ENCODE peak calls at places on chromosomes 13 and 19, in five cellular contexts. One of them, this sample, is unnamed.

GRCh38 chr13:104597554-104598240 is 1531.5 kb upstream of the SLC10A2 start:
- DNase-seq in NCI-H446: no peak
- DNase-seq in A673: peak; percentile 3
- DNase-seq in amygdala: no peak
- DNase-seq in activated CD8-positive, alpha-beta memory T cell treated with anti-CD3 and anti-CD28 coated beads for 1 hour: no peak
- DNase-seq in this sample: no peak

GRCh38 chr13:30305456-30305855 is 1.9 kb downstream of the KATNAL1 start:
- DNase-seq in NCI-H446: no peak
- DNase-seq in A673: no peak
- DNase-seq in amygdala: no peak
- DNase-seq in activated CD8-positive, alpha-beta memory T cell treated with anti-CD3 and anti-CD28 coated beads for 1 hour: no peak
- DNase-seq in this sample: no peak

GRCh38 chr13:24652346-24652745 is 27.9 kb upstream of the ATP12A start:
- DNase-seq in NCI-H446: no peak
- DNase-seq in A673: no peak
- DNase-seq in amygdala: no peak
- DNase-seq in activated CD8-positive, alpha-beta memory T cell treated with anti-CD3 and anti-CD28 coated beads for 1 hour: no peak
- DNase-seq in this sample: no peak

GRCh38 chr19:11130824-11131455 is 24.6 kb downstream of the SPC24 start:
- DNase-seq in NCI-H446: peak; percentile 53
- DNase-seq in A673: peak; percentile 77
- DNase-seq in amygdala: peak; percentile 29
- DNase-seq in activated CD8-positive, alpha-beta memory T cell treated with anti-CD3 and anti-CD28 coated beads for 1 hour: peak; percentile 31
- DNase-seq in this sample: peak; percentile 78

GRCh38 chr19:19562665-19563347 is 24.7 kb downstream of the CILP2 start:
- DNase-seq in NCI-H446: no peak
- DNase-seq in A673: no peak
- DNase-seq in amygdala: no peak
- DNase-seq in activated CD8-positive, alpha-beta memory T cell treated with anti-CD3 and anti-CD28 coated beads for 1 hour: no peak
- DNase-seq in this sample: no peak

GRCh38 chr19:6264077-6264445 is 15.7 kb downstream of the MLLT1 start:
- DNase-seq in NCI-H446: no peak
- DNase-seq in A673: peak; percentile 45
- DNase-seq in amygdala: no peak
- DNase-seq in activated CD8-positive, alpha-beta memory T cell treated with anti-CD3 and anti-CD28 coated beads for 1 hour: no peak
- DNase-seq in this sample: no peak

GRCh38 chr19:30563691-30564090 is 191.5 kb downstream of the ZNF536 start:
- DNase-seq in NCI-H446: no peak
- DNase-seq in A673: no peak
- DNase-seq in amygdala: no peak
- DNase-seq in activated CD8-positive, alpha-beta memory T cell treated with anti-CD3 and anti-CD28 coated beads for 1 hour: no peak
- DNase-seq in this sample: no peak

GRCh38 chr19:7840629-7841028 is 10.6 kb downstream of the EVI5L start:
- DNase-seq in NCI-H446: no peak
- DNase-seq in A673: no peak
- DNase-seq in amygdala: no peak
- DNase-seq in activated CD8-positive, alpha-beta memory T cell treated with anti-CD3 and anti-CD28 coated beads for 1 hour: no peak
- DNase-seq in this sample: no peak

GRCh38 chr13:40536443-40537113 is 129.9 kb downstream of the FOXO1 start:
- DNase-seq in NCI-H446: no peak
- DNase-seq in A673: no peak
- DNase-seq in amygdala: no peak
- DNase-seq in activated CD8-positive, alpha-beta memory T cell treated with anti-CD3 and anti-CD28 coated beads for 1 hour: no peak
- DNase-seq in this sample: no peak

GRCh38 chr19:953501-954271 is 27.9 kb downstream of the ARID3A start:
- DNase-seq in NCI-H446: no peak
- DNase-seq in A673: no peak
- DNase-seq in amygdala: no peak
- DNase-seq in activated CD8-positive, alpha-beta memory T cell treated with anti-CD3 and anti-CD28 coated beads for 1 hour: no peak
- DNase-seq in this sample: no peak

GRCh38 chr19:16351133-16351809 is 26.6 kb downstream of the KLF2 start:
- DNase-seq in NCI-H446: no peak
- DNase-seq in A673: no peak
- DNase-seq in amygdala: no peak
- DNase-seq in activated CD8-positive, alpha-beta memory T cell treated with anti-CD3 and anti-CD28 coated beads for 1 hour: no peak
- DNase-seq in this sample: peak; percentile 34

GRCh38 chr13:28049215-28049614 is 51.2 kb downstream of the FLT3 start:
- DNase-seq in NCI-H446: no peak
- DNase-seq in A673: no peak
- DNase-seq in amygdala: no peak
- DNase-seq in activated CD8-positive, alpha-beta memory T cell treated with anti-CD3 and anti-CD28 coated beads for 1 hour: no peak
- DNase-seq in this sample: no peak

GRCh38 chr13:93875527-93875926 is 604.0 kb downstream of the DCT start:
- DNase-seq in NCI-H446: no peak
- DNase-seq in A673: no peak
- DNase-seq in amygdala: no peak
- DNase-seq in activated CD8-positive, alpha-beta memory T cell treated with anti-CD3 and anti-CD28 coated beads for 1 hour: no peak
- DNase-seq in this sample: no peak

GRCh38 chr13:27005556-27005955 is 166.1 kb downstream of the USP12 start:
- DNase-seq in NCI-H446: no peak
- DNase-seq in A673: no peak
- DNase-seq in amygdala: peak; percentile 29
- DNase-seq in activated CD8-positive, alpha-beta memory T cell treated with anti-CD3 and anti-CD28 coated beads for 1 hour: no peak
- DNase-seq in this sample: no peak

GRCh38 chr13:46595136-46595917 is 42.4 kb downstream of the LRCH1 start:
- DNase-seq in NCI-H446: no peak
- DNase-seq in A673: peak; percentile 43
- DNase-seq in amygdala: no peak
- DNase-seq in activated CD8-positive, alpha-beta memory T cell treated with anti-CD3 and anti-CD28 coated beads for 1 hour: no peak
- DNase-seq in this sample: no peak

GRCh38 chr13:51638497-51638871 is 54.2 kb downstream of the WDFY2 start:
- DNase-seq in NCI-H446: no peak
- DNase-seq in A673: peak; percentile 80
- DNase-seq in amygdala: no peak
- DNase-seq in activated CD8-positive, alpha-beta memory T cell treated with anti-CD3 and anti-CD28 coated beads for 1 hour: no peak
- DNase-seq in this sample: peak; percentile 55

GRCh38 chr13:80924596-80924995 is 583.7 kb upstream of the SPRY2 start:
- DNase-seq in NCI-H446: no peak
- DNase-seq in A673: no peak
- DNase-seq in amygdala: no peak
- DNase-seq in activated CD8-positive, alpha-beta memory T cell treated with anti-CD3 and anti-CD28 coated beads for 1 hour: no peak
- DNase-seq in this sample: no peak

GRCh38 chr19:1992759-1993260 is 22.7 kb downstream of the BTBD2 start:
- DNase-seq in NCI-H446: no peak
- DNase-seq in A673: no peak
- DNase-seq in amygdala: no peak
- DNase-seq in activated CD8-positive, alpha-beta memory T cell treated with anti-CD3 and anti-CD28 coated beads for 1 hour: no peak
- DNase-seq in this sample: peak; percentile 7

GRCh38 chr19:39110263-39110967 is 15.2 kb upstream of the PAK4 start:
- DNase-seq in NCI-H446: no peak
- DNase-seq in A673: peak; percentile 60
- DNase-seq in amygdala: no peak
- DNase-seq in activated CD8-positive, alpha-beta memory T cell treated with anti-CD3 and anti-CD28 coated beads for 1 hour: peak; percentile 32
- DNase-seq in this sample: peak; percentile 62

GRCh38 chr13:79225487-79226232 is 180.4 kb downstream of the RBM26 start:
- DNase-seq in NCI-H446: no peak
- DNase-seq in A673: no peak
- DNase-seq in amygdala: no peak
- DNase-seq in activated CD8-positive, alpha-beta memory T cell treated with anti-CD3 and anti-CD28 coated beads for 1 hour: no peak
- DNase-seq in this sample: no peak

GRCh38 chr19:45884682-45885555 is 1.0 kb downstream of the IRF2BP1 start:
- DNase-seq in NCI-H446: no peak
- DNase-seq in A673: no peak
- DNase-seq in amygdala: no peak
- DNase-seq in activated CD8-positive, alpha-beta memory T cell treated with anti-CD3 and anti-CD28 coated beads for 1 hour: no peak
- DNase-seq in this sample: no peak

GRCh38 chr13:67844544-67844943 is 614.4 kb upstream of the PCDH9 start:
- DNase-seq in NCI-H446: no peak
- DNase-seq in A673: no peak
- DNase-seq in amygdala: no peak
- DNase-seq in activated CD8-positive, alpha-beta memory T cell treated with anti-CD3 and anti-CD28 coated beads for 1 hour: no peak
- DNase-seq in this sample: no peak

GRCh38 chr19:55333870-55334269 is 5.8 kb upstream of the KMT5C start:
- DNase-seq in NCI-H446: no peak
- DNase-seq in A673: no peak
- DNase-seq in amygdala: no peak
- DNase-seq in activated CD8-positive, alpha-beta memory T cell treated with anti-CD3 and anti-CD28 coated beads for 1 hour: no peak
- DNase-seq in this sample: no peak

GRCh38 chr13:94595006-94595942 is 678 bp downstream of the TGDS start:
- DNase-seq in NCI-H446: no peak
- DNase-seq in A673: peak; percentile 11
- DNase-seq in amygdala: no peak
- DNase-seq in activated CD8-positive, alpha-beta memory T cell treated with anti-CD3 and anti-CD28 coated beads for 1 hour: no peak
- DNase-seq in this sample: peak; percentile 32

GRCh38 chr13:95698047-95698749 is 21.3 kb downstream of the DNAJC3 start:
- DNase-seq in NCI-H446: no peak
- DNase-seq in A673: no peak
- DNase-seq in amygdala: no peak
- DNase-seq in activated CD8-positive, alpha-beta memory T cell treated with anti-CD3 and anti-CD28 coated beads for 1 hour: no peak
- DNase-seq in this sample: peak; percentile 22

GRCh38 chr13:51958217-51958547 is 53.1 kb downstream of the ATP7B start:
- DNase-seq in NCI-H446: no peak
- DNase-seq in A673: no peak
- DNase-seq in amygdala: no peak
- DNase-seq in activated CD8-positive, alpha-beta memory T cell treated with anti-CD3 and anti-CD28 coated beads for 1 hour: no peak
- DNase-seq in this sample: no peak

GRCh38 chr19:1065606-1066109 is 1.3 kb upstream of the ARHGAP45 start:
- DNase-seq in NCI-H446: no peak
- DNase-seq in A673: no peak
- DNase-seq in amygdala: no peak
- DNase-seq in activated CD8-positive, alpha-beta memory T cell treated with anti-CD3 and anti-CD28 coated beads for 1 hour: no peak
- DNase-seq in this sample: no peak

GRCh38 chr19:5286465-5287029 is 54.1 kb downstream of the PTPRS start:
- DNase-seq in NCI-H446: no peak
- DNase-seq in A673: no peak
- DNase-seq in amygdala: no peak
- DNase-seq in activated CD8-positive, alpha-beta memory T cell treated with anti-CD3 and anti-CD28 coated beads for 1 hour: no peak
- DNase-seq in this sample: peak; percentile 38

GRCh38 chr19:33434090-33434885 is 60.8 kb downstream of the CEBPG start:
- DNase-seq in NCI-H446: no peak
- DNase-seq in A673: no peak
- DNase-seq in amygdala: no peak
- DNase-seq in activated CD8-positive, alpha-beta memory T cell treated with anti-CD3 and anti-CD28 coated beads for 1 hour: no peak
- DNase-seq in this sample: no peak